ENCODE peak calls at places on chromosomes 13 and 19, in nine cellular contexts. A, K, H, G, D, T, L, Y and E are unnamed samples.

GRCh38 chr13:51453959-51454703 is 1.3 kb upstream of the INTS6 start:
- DNase-seq in A (peak; percentile 23), K (peak; percentile 33), H (no peak), G (peak; percentile 40), D (peak; percentile 7), T (peak; percentile 42), L (no peak), Y (peak; percentile 38), E (no peak)

GRCh38 chr19:19670070-19670551 is 1.5 kb downstream of the ZNF101 start:
- DNase-seq in A (no peak), K (no peak), H (no peak), G (no peak), D (no peak), T (peak; percentile 12), L (no peak), Y (no peak), E (no peak)

GRCh38 chr19:47458672-47459071 is 13.0 kb downstream of the SLC8A2 start:
- DNase-seq in A (no peak), K (no peak), H (no peak), G (no peak), D (no peak), T (no peak), L (no peak), Y (no peak), E (no peak)

GRCh38 chr13:98658131-98658530 is 81.2 kb upstream of the STK24 start:
- DNase-seq in A (peak; percentile 30), K (peak; percentile 49), H (no peak), G (no peak), D (no peak), T (no peak), L (no peak), Y (no peak), E (no peak)

GRCh38 chr19:44623080-44623479 is 9.7 kb downstream of the IGSF23 start:
- DNase-seq in A (no peak), K (no peak), H (no peak), G (peak; percentile 31), D (peak; percentile 30), T (no peak), L (no peak), Y (no peak), E (no peak)

GRCh38 chr19:1856345-1856697 is 7.1 kb downstream of the KLF16 start:
- DNase-seq in A (no peak), K (no peak), H (no peak), G (no peak), D (no peak), T (no peak), L (no peak), Y (no peak), E (no peak)

GRCh38 chr19:44002566-44003460 is at the start of gene ZNF230:
- DNase-seq in A (peak; percentile 95), K (peak; percentile 93), H (peak; percentile 88), G (peak; percentile 93), D (peak; percentile 97), T (peak; percentile 99), L (peak; percentile 88), Y (peak; percentile 96), E (peak; percentile 95)

GRCh38 chr19:1453525-1454371 is 3.8 kb downstream of the APC2 start:
- DNase-seq in A (no peak), K (no peak), H (no peak), G (no peak), D (peak; percentile 85), T (peak; percentile 84), L (no peak), Y (no peak), E (no peak)

GRCh38 chr13:78572459-78572858 is 30.9 kb downstream of the POU4F1 start:
- DNase-seq in A (no peak), K (no peak), H (no peak), G (no peak), D (no peak), T (no peak), L (no peak), Y (no peak), E (no peak)

GRCh38 chr13:106534844-106535551 is 464 bp downstream of the EFNB2 start:
- DNase-seq in A (peak; percentile 26), K (no peak), H (peak; percentile 21), G (peak; percentile 47), D (peak; percentile 27), T (no peak), L (peak; percentile 26), Y (no peak), E (peak; percentile 75)

GRCh38 chr13:50519866-50520265 is 323.6 kb downstream of the DLEU7 start:
- DNase-seq in A (no peak), K (no peak), H (no peak), G (no peak), D (no peak), T (no peak), L (no peak), Y (no peak), E (no peak)

GRCh38 chr19:14310055-14310454 is 71.2 kb upstream of the ADGRE5 start:
- DNase-seq in A (no peak), K (no peak), H (no peak), G (no peak), D (no peak), T (no peak), L (peak; percentile 60), Y (no peak), E (no peak)

GRCh38 chr13:40657307-40657706 is 9.1 kb downstream of the FOXO1 start:
- DNase-seq in A (no peak), K (no peak), H (no peak), G (no peak), D (no peak), T (no peak), L (no peak), Y (no peak), E (no peak)

GRCh38 chr13:51844862-51845573 is at the start of gene TMEM272:
- DNase-seq in A (no peak), K (peak; percentile 48), H (peak; percentile 40), G (peak; percentile 17), D (peak; percentile 59), T (peak; percentile 69), L (peak; percentile 40), Y (peak; percentile 45), E (peak; percentile 82)

GRCh38 chr19:5321851-5322681 is 18.5 kb downstream of the PTPRS start:
- DNase-seq in A (no peak), K (peak; percentile 29), H (no peak), G (no peak), D (peak; percentile 43), T (no peak), L (peak; percentile 47), Y (no peak), E (peak; percentile 78)

GRCh38 chr13:114096031-114096485 is 36.4 kb downstream of the RASA3 start:
- DNase-seq in A (no peak), K (no peak), H (no peak), G (no peak), D (no peak), T (no peak), L (no peak), Y (no peak), E (peak; percentile 36)

GRCh38 chr13:36431204-36432105 is 840 bp upstream of the CCNA1 start:
- DNase-seq in A (peak; percentile 33), K (no peak), H (peak; percentile 18), G (no peak), D (peak; percentile 46), T (no peak), L (peak; percentile 0), Y (no peak), E (no peak)

GRCh38 chr13:98994896-98995295 is 17.0 kb upstream of the DOCK9 start:
- DNase-seq in A (no peak), K (no peak), H (no peak), G (no peak), D (no peak), T (no peak), L (no peak), Y (peak; percentile 14), E (no peak)

GRCh38 chr13:41568990-41569387 is 111.6 kb downstream of the RGCC start:
- DNase-seq in A (no peak), K (no peak), H (no peak), G (peak; percentile 85), D (no peak), T (no peak), L (no peak), Y (no peak), E (no peak)

GRCh38 chr19:38662508-38663155 is 15.2 kb downstream of the ACTN4 start:
- DNase-seq in A (no peak), K (no peak), H (no peak), G (no peak), D (no peak), T (no peak), L (no peak), Y (no peak), E (no peak)

GRCh38 chr19:13163609-13164364 is 13.6 kb downstream of the IER2 start:
- DNase-seq in A (peak; percentile 50), K (peak; percentile 80), H (peak; percentile 73), G (peak; percentile 85), D (peak; percentile 88), T (peak; percentile 61), L (peak; percentile 25), Y (no peak), E (peak; percentile 85)

GRCh38 chr13:34578471-34578870 is 363.6 kb upstream of the NBEA start:
- DNase-seq in A (peak; percentile 82), K (no peak), H (no peak), G (no peak), D (no peak), T (no peak), L (no peak), Y (no peak), E (no peak)

GRCh38 chr13:28337196-28338045 is 157.5 kb downstream of the FLT1 start:
- DNase-seq in A (peak; percentile 9), K (no peak), H (no peak), G (peak; percentile 52), D (peak; percentile 64), T (no peak), L (no peak), Y (no peak), E (no peak)

GRCh38 chr13:80035096-80035495 is 305.8 kb downstream of the SPRY2 start:
- DNase-seq in A (no peak), K (no peak), H (no peak), G (no peak), D (no peak), T (no peak), L (no peak), Y (no peak), E (no peak)

GRCh38 chr19:3798137-3798536 is 12.0 kb upstream of the MATK start:
- DNase-seq in A (no peak), K (no peak), H (no peak), G (no peak), D (no peak), T (no peak), L (peak; percentile 82), Y (no peak), E (no peak)

GRCh38 chr13:109787135-109787954 is 962 bp upstream of the IRS2 start:
- DNase-seq in A (peak; percentile 49), K (peak; percentile 36), H (peak; percentile 31), G (peak; percentile 42), D (peak; percentile 43), T (peak; percentile 43), L (peak; percentile 54), Y (peak; percentile 44), E (no peak)

GRCh38 chr19:13428352-13428751 is 77.9 kb downstream of the CACNA1A start:
- DNase-seq in A (peak; percentile 6), K (no peak), H (no peak), G (no peak), D (peak; percentile 39), T (no peak), L (no peak), Y (no peak), E (no peak)

GRCh38 chr19:54882758-54883157 is 8.7 kb downstream of the FCAR start:
- DNase-seq in A (no peak), K (no peak), H (no peak), G (no peak), D (peak; percentile 37), T (no peak), L (peak; percentile 78), Y (no peak), E (no peak)

GRCh38 chr19:10800488-10800887 is 35.5 kb downstream of the TMED1 start:
- DNase-seq in A (no peak), K (no peak), H (no peak), G (no peak), D (no peak), T (peak; percentile 74), L (no peak), Y (no peak), E (no peak)

GRCh38 chr19:10228925-10229324 is 2.2 kb downstream of the S1PR2 start:
- DNase-seq in A (no peak), K (no peak), H (no peak), G (no peak), D (no peak), T (no peak), L (peak; percentile 40), Y (no peak), E (no peak)

GRCh38 chr19:56253737-56254136 is 18.8 kb upstream of the EDDM13 start:
- DNase-seq in A (peak; percentile 42), K (no peak), H (no peak), G (peak; percentile 65), D (peak; percentile 20), T (no peak), L (peak; percentile 33), Y (peak; percentile 64), E (no peak)